ENCODE peak calls at places on chromosome 14, in nine cellular contexts. One of them, this sample, is unnamed.

GRCh38 chr14:103871596-103872480 is 24.5 kb upstream of the PPP1R13B start:
- DNase-seq in astrocyte: no peak
- DNase-seq in kidney: peak
- DNase-seq in kidney epithelial cell: no peak
- DNase-seq in cardiac fibroblast: no peak
- DNase-seq in GM13976: peak
- DNase-seq in gastrocnemius medialis: no peak
- DNase-seq in lower leg skin: no peak
- DNase-seq in sigmoid colon: no peak
- DNase-seq in this sample: no peak

GRCh38 chr14:50110323-50111037 is 5.9 kb downstream of the VCPKMT start:
- DNase-seq in astrocyte: no peak
- DNase-seq in kidney: no peak
- DNase-seq in kidney epithelial cell: no peak
- DNase-seq in cardiac fibroblast: no peak
- DNase-seq in GM13976: no peak
- DNase-seq in gastrocnemius medialis: no peak
- DNase-seq in lower leg skin: no peak
- DNase-seq in sigmoid colon: no peak
- DNase-seq in this sample: no peak

GRCh38 chr14:102728509-102728908 is 48.7 kb upstream of the TRAF3 start:
- DNase-seq in astrocyte: no peak
- DNase-seq in kidney: no peak
- DNase-seq in kidney epithelial cell: no peak
- DNase-seq in cardiac fibroblast: no peak
- DNase-seq in GM13976: no peak
- DNase-seq in gastrocnemius medialis: no peak
- DNase-seq in lower leg skin: peak
- DNase-seq in sigmoid colon: no peak
- DNase-seq in this sample: no peak

GRCh38 chr14:92930737-92931602 is 8.0 kb downstream of the CHGA start:
- DNase-seq in astrocyte: no peak
- DNase-seq in kidney: no peak
- DNase-seq in kidney epithelial cell: no peak
- DNase-seq in cardiac fibroblast: peak
- DNase-seq in GM13976: no peak
- DNase-seq in gastrocnemius medialis: no peak
- DNase-seq in lower leg skin: no peak
- DNase-seq in sigmoid colon: no peak
- DNase-seq in this sample: peak

GRCh38 chr14:90773196-90773486 is 43.1 kb downstream of the TTC7B start:
- DNase-seq in astrocyte: no peak
- DNase-seq in kidney: no peak
- DNase-seq in kidney epithelial cell: no peak
- DNase-seq in cardiac fibroblast: no peak
- DNase-seq in GM13976: no peak
- DNase-seq in gastrocnemius medialis: no peak
- DNase-seq in lower leg skin: no peak
- DNase-seq in sigmoid colon: no peak
- DNase-seq in this sample: no peak

GRCh38 chr14:64951724-64952123 is 9.2 kb upstream of the GPX2 start:
- DNase-seq in astrocyte: no peak
- DNase-seq in kidney: peak
- DNase-seq in kidney epithelial cell: no peak
- DNase-seq in cardiac fibroblast: no peak
- DNase-seq in GM13976: no peak
- DNase-seq in gastrocnemius medialis: peak
- DNase-seq in lower leg skin: peak
- DNase-seq in sigmoid colon: peak
- DNase-seq in this sample: no peak

GRCh38 chr14:57974896-57975295 is 109.0 kb upstream of the SLC35F4 start:
- DNase-seq in astrocyte: no peak
- DNase-seq in kidney: no peak
- DNase-seq in kidney epithelial cell: no peak
- DNase-seq in cardiac fibroblast: no peak
- DNase-seq in GM13976: no peak
- DNase-seq in gastrocnemius medialis: no peak
- DNase-seq in lower leg skin: no peak
- DNase-seq in sigmoid colon: no peak
- DNase-seq in this sample: no peak

GRCh38 chr14:104820669-104821228 is 19.8 kb downstream of the ZBTB42 start:
- DNase-seq in astrocyte: peak
- DNase-seq in kidney: peak
- DNase-seq in kidney epithelial cell: no peak
- DNase-seq in cardiac fibroblast: peak
- DNase-seq in GM13976: no peak
- DNase-seq in gastrocnemius medialis: no peak
- DNase-seq in lower leg skin: no peak
- DNase-seq in sigmoid colon: peak
- DNase-seq in this sample: peak

GRCh38 chr14:100307215-100308111 is 1.2 kb upstream of the SLC25A29 start:
- DNase-seq in astrocyte: no peak
- DNase-seq in kidney: no peak
- DNase-seq in kidney epithelial cell: no peak
- DNase-seq in cardiac fibroblast: peak
- DNase-seq in GM13976: no peak
- DNase-seq in gastrocnemius medialis: no peak
- DNase-seq in lower leg skin: peak
- DNase-seq in sigmoid colon: no peak
- DNase-seq in this sample: no peak
- TF ChIP-seq CTCF in astrocyte: no peak
- TF ChIP-seq CTCF in kidney: no peak
- TF ChIP-seq CTCF in kidney epithelial cell: no peak
- TF ChIP-seq CTCF in cardiac fibroblast: no peak
- TF ChIP-seq CTCF in GM13976: no peak
- TF ChIP-seq CTCF in gastrocnemius medialis: no peak
- TF ChIP-seq CTCF in lower leg skin: no peak
- TF ChIP-seq CTCF in sigmoid colon: no peak
- TF ChIP-seq CTCF in this sample: no peak

DNA sequence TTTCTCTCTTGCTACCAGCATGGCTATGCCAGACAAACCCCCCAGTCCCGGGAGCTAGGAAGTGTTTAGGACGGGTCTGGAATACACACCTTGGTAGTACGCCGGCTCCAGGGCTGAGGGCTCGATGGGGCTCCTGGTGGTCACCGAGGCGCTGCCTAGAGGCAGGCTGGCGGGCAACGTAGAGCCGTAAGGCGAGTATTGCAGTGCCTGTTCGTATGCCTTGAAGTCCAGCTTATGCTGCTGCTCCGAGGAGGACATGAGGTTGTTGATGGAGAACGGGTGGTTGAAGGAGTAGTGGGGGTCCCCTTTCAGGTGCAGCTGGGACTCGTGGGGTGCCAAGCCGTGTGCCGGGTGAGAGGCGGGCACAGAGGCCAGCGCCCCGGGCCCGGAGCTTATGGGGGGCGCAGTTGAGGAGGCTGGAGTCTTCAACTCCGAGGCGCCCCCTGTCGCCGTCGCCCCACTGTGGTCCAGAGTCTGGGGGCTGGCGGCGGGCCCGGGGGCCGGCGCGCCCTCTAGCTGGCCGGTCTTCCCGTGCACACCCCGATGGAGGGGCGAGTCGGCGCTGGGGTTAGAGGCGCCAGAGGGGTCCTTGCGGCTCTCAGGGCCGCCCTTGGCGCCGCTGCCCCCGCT is 3.6 kb downstream of the FOXA1 start:
- DNase-seq in astrocyte: no peak
- DNase-seq in kidney: peak
- DNase-seq in kidney epithelial cell: no peak
- DNase-seq in cardiac fibroblast: no peak
- DNase-seq in GM13976: peak
- DNase-seq in gastrocnemius medialis: no peak
- DNase-seq in lower leg skin: no peak
- DNase-seq in sigmoid colon: no peak
- DNase-seq in this sample: no peak
- TF ChIP-seq CTCF in astrocyte: no peak
- TF ChIP-seq CTCF in kidney: no peak
- TF ChIP-seq CTCF in kidney epithelial cell: peak
- TF ChIP-seq CTCF in cardiac fibroblast: no peak
- TF ChIP-seq CTCF in GM13976: no peak
- TF ChIP-seq CTCF in gastrocnemius medialis: no peak
- TF ChIP-seq CTCF in lower leg skin: no peak
- TF ChIP-seq CTCF in sigmoid colon: no peak
- TF ChIP-seq CTCF in this sample: no peak

GRCh38 chr14:78836777-78837176 is 666.6 kb downstream of the NRXN3 start:
- DNase-seq in astrocyte: peak
- DNase-seq in kidney: no peak
- DNase-seq in kidney epithelial cell: peak
- DNase-seq in cardiac fibroblast: peak
- DNase-seq in GM13976: peak
- DNase-seq in gastrocnemius medialis: peak
- DNase-seq in lower leg skin: no peak
- DNase-seq in sigmoid colon: no peak
- DNase-seq in this sample: peak
- TF ChIP-seq CTCF in astrocyte: peak
- TF ChIP-seq CTCF in kidney: peak
- TF ChIP-seq CTCF in kidney epithelial cell: peak
- TF ChIP-seq CTCF in cardiac fibroblast: peak
- TF ChIP-seq CTCF in GM13976: peak
- TF ChIP-seq CTCF in gastrocnemius medialis: no peak
- TF ChIP-seq CTCF in lower leg skin: no peak
- TF ChIP-seq CTCF in sigmoid colon: peak
- TF ChIP-seq CTCF in this sample: peak

GRCh38 chr14:96304956-96305355 is 48.9 kb downstream of the BDKRB1 start:
- DNase-seq in astrocyte: no peak
- DNase-seq in kidney: no peak
- DNase-seq in kidney epithelial cell: no peak
- DNase-seq in cardiac fibroblast: no peak
- DNase-seq in GM13976: no peak
- DNase-seq in gastrocnemius medialis: no peak
- DNase-seq in lower leg skin: no peak
- DNase-seq in sigmoid colon: no peak
- DNase-seq in this sample: no peak
- TF ChIP-seq CTCF in astrocyte: no peak
- TF ChIP-seq CTCF in kidney: no peak
- TF ChIP-seq CTCF in kidney epithelial cell: peak
- TF ChIP-seq CTCF in cardiac fibroblast: no peak
- TF ChIP-seq CTCF in GM13976: no peak
- TF ChIP-seq CTCF in gastrocnemius medialis: no peak
- TF ChIP-seq CTCF in lower leg skin: no peak
- TF ChIP-seq CTCF in sigmoid colon: no peak
- TF ChIP-seq CTCF in this sample: peak

DNA sequence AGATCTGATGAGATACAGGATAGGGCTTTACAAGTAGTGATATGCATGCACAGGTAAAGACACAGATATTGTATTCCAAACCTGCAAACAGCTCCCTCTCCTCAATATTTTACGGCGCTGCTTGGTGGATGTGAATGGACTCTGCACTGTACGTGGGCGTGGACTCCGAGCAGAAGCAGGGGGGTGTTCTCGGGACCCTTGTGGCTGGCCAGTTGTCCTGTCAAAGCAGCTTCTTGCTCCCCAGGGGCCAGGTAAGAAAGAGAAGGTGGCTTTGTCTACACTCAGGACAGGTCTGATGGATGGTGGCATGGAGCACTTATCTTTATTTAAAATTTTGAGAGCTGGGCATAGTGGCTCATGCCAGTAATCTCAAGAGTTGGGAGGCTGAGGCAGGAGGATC is 29.5 kb upstream of the CLMN start:
- DNase-seq in astrocyte: no peak
- DNase-seq in kidney: no peak
- DNase-seq in kidney epithelial cell: no peak
- DNase-seq in cardiac fibroblast: no peak
- DNase-seq in GM13976: no peak
- DNase-seq in gastrocnemius medialis: no peak
- DNase-seq in lower leg skin: peak
- DNase-seq in sigmoid colon: no peak
- DNase-seq in this sample: no peak
- TF ChIP-seq CTCF in astrocyte: no peak
- TF ChIP-seq CTCF in kidney: no peak
- TF ChIP-seq CTCF in kidney epithelial cell: no peak
- TF ChIP-seq CTCF in cardiac fibroblast: no peak
- TF ChIP-seq CTCF in GM13976: no peak
- TF ChIP-seq CTCF in gastrocnemius medialis: no peak
- TF ChIP-seq CTCF in lower leg skin: no peak
- TF ChIP-seq CTCF in sigmoid colon: no peak
- TF ChIP-seq CTCF in this sample: no peak

DNA sequence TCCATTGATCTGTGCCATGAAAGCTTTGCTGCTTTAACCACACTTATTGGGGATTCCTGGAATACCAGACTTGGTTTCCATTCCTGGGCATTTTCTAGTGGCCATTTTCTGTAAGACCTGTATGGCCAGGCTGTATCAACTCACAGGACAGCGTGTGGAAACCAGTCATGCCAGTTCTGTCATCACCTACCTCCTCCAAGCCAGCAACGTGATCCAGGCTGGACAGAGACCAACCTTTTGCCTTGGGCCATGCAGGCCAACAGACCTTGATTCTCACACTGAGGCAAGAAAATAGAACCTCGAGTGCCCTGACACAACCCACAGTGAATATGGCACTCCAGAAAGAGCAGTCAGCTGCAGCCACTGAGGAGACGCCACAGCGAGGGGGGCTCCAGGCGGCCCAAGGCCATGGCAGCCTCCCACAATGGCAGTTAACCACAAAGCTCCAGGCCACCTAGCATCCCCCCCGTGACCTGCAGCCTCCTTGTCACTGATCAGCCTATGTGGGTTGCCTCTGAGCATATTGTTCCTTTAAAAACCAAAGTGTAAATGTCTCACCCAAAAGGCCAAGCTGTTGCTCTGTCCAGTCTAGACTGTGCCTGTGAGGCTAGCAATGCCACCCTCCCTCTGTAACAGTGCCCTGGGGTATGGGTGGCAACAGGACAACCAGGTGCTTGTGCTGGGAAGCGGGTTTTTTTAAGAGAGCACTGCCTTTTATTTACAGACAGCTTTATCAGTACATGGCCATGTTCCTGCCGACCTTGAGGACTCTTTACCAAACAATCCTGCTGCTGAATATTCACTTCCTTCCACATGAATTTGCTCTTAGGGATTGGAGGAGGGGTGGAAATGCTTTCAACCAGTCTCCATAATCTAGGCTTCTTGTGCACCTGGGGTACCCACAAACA is 168.7 kb upstream of the HIF1A start:
- DNase-seq in astrocyte: no peak
- DNase-seq in kidney: no peak
- DNase-seq in kidney epithelial cell: no peak
- DNase-seq in cardiac fibroblast: no peak
- DNase-seq in GM13976: no peak
- DNase-seq in gastrocnemius medialis: peak
- DNase-seq in lower leg skin: peak
- DNase-seq in sigmoid colon: no peak
- DNase-seq in this sample: no peak
- TF ChIP-seq CTCF in astrocyte: no peak
- TF ChIP-seq CTCF in kidney: no peak
- TF ChIP-seq CTCF in kidney epithelial cell: no peak
- TF ChIP-seq CTCF in cardiac fibroblast: no peak
- TF ChIP-seq CTCF in GM13976: no peak
- TF ChIP-seq CTCF in gastrocnemius medialis: no peak
- TF ChIP-seq CTCF in lower leg skin: no peak
- TF ChIP-seq CTCF in sigmoid colon: no peak
- TF ChIP-seq CTCF in this sample: no peak

GRCh38 chr14:100540141-100540925 is 46.9 kb downstream of the BEGAIN start:
- DNase-seq in astrocyte: no peak
- DNase-seq in kidney: peak
- DNase-seq in kidney epithelial cell: no peak
- DNase-seq in cardiac fibroblast: no peak
- DNase-seq in GM13976: no peak
- DNase-seq in gastrocnemius medialis: no peak
- DNase-seq in lower leg skin: peak
- DNase-seq in sigmoid colon: peak
- DNase-seq in this sample: no peak
- TF ChIP-seq CTCF in astrocyte: peak
- TF ChIP-seq CTCF in kidney: no peak
- TF ChIP-seq CTCF in kidney epithelial cell: peak
- TF ChIP-seq CTCF in cardiac fibroblast: peak
- TF ChIP-seq CTCF in GM13976: no peak
- TF ChIP-seq CTCF in gastrocnemius medialis: no peak
- TF ChIP-seq CTCF in lower leg skin: no peak
- TF ChIP-seq CTCF in sigmoid colon: no peak
- TF ChIP-seq CTCF in this sample: no peak